ENCODE peak calls at places on chromosomes 16 and 17, in seven cellular contexts. One of them, this sample, is unnamed.

GRCh38 chr16:31131841-31132271 is 3.7 kb downstream of the PRSS8 start:
- DNase-seq in endothelial cell: no peak
- DNase-seq in fibroblast of gingiva: no peak
- DNase-seq in C1 segment of cervical spinal cord: no peak
- DNase-seq in activated naive CD8-positive, alpha-beta T cell treated with anti-CD3 and anti-CD28 coated beads, Interleukin-2, amount 50 U/mL, for 24 hours: no peak
- DNase-seq in activated naive CD4-positive, alpha-beta T cell treated with anti-CD3 and anti-CD28 coated beads, Interleukin-2, amount 50 U/mL, for 72 hours: no peak
- DNase-seq in mesothelial cell of epicardium: no peak
- DNase-seq in this sample: no peak

GRCh38 chr17:74756891-74757290 is 8.5 kb downstream of the NHERF1 start:
- DNase-seq in endothelial cell: no peak
- DNase-seq in fibroblast of gingiva: no peak
- DNase-seq in mesothelial cell of epicardium: no peak
- DNase-seq in C1 segment of cervical spinal cord: no peak
- DNase-seq in activated naive CD4-positive, alpha-beta T cell treated with anti-CD3 and anti-CD28 coated beads, Interleukin-2, amount 50 U/mL, for 72 hours: no peak
- DNase-seq in activated naive CD8-positive, alpha-beta T cell treated with anti-CD3 and anti-CD28 coated beads, Interleukin-2, amount 50 U/mL, for 24 hours: no peak
- DNase-seq in this sample: no peak

GRCh38 chr17:10120113-10120485 is 78.3 kb downstream of the GAS7 start:
- DNase-seq in fibroblast of gingiva: no peak
- DNase-seq in activated naive CD8-positive, alpha-beta T cell treated with anti-CD3 and anti-CD28 coated beads, Interleukin-2, amount 50 U/mL, for 24 hours: no peak
- DNase-seq in endothelial cell: no peak
- DNase-seq in activated naive CD4-positive, alpha-beta T cell treated with anti-CD3 and anti-CD28 coated beads, Interleukin-2, amount 50 U/mL, for 72 hours: no peak
- DNase-seq in C1 segment of cervical spinal cord: no peak
- DNase-seq in mesothelial cell of epicardium: no peak
- DNase-seq in this sample: no peak

GRCh38 chr17:61568219-61569072 is 22.6 kb downstream of the NACA2 start:
- DNase-seq in fibroblast of gingiva: no peak
- DNase-seq in mesothelial cell of epicardium: no peak
- DNase-seq in endothelial cell: no peak
- DNase-seq in activated naive CD8-positive, alpha-beta T cell treated with anti-CD3 and anti-CD28 coated beads, Interleukin-2, amount 50 U/mL, for 24 hours: no peak
- DNase-seq in C1 segment of cervical spinal cord: no peak
- DNase-seq in activated naive CD4-positive, alpha-beta T cell treated with anti-CD3 and anti-CD28 coated beads, Interleukin-2, amount 50 U/mL, for 72 hours: no peak
- DNase-seq in this sample: no peak

GRCh38 chr16:56911771-56912541 is 20.0 kb upstream of the HERPUD1 start:
- DNase-seq in endothelial cell: no peak
- DNase-seq in C1 segment of cervical spinal cord: peak
- DNase-seq in activated naive CD4-positive, alpha-beta T cell treated with anti-CD3 and anti-CD28 coated beads, Interleukin-2, amount 50 U/mL, for 72 hours: no peak
- DNase-seq in fibroblast of gingiva: no peak
- DNase-seq in activated naive CD8-positive, alpha-beta T cell treated with anti-CD3 and anti-CD28 coated beads, Interleukin-2, amount 50 U/mL, for 24 hours: no peak
- DNase-seq in mesothelial cell of epicardium: no peak
- DNase-seq in this sample: peak

GRCh38 chr16:1428511-1428910 is 2.4 kb upstream of the PERCC1 start:
- DNase-seq in endothelial cell: peak
- DNase-seq in mesothelial cell of epicardium: no peak
- DNase-seq in activated naive CD8-positive, alpha-beta T cell treated with anti-CD3 and anti-CD28 coated beads, Interleukin-2, amount 50 U/mL, for 24 hours: peak
- DNase-seq in activated naive CD4-positive, alpha-beta T cell treated with anti-CD3 and anti-CD28 coated beads, Interleukin-2, amount 50 U/mL, for 72 hours: peak
- DNase-seq in C1 segment of cervical spinal cord: no peak
- DNase-seq in fibroblast of gingiva: no peak
- DNase-seq in this sample: no peak

GRCh38 chr16:88901718-88902337 is 35.4 kb upstream of the PABPN1L start:
- DNase-seq in C1 segment of cervical spinal cord: no peak
- DNase-seq in endothelial cell: no peak
- DNase-seq in activated naive CD4-positive, alpha-beta T cell treated with anti-CD3 and anti-CD28 coated beads, Interleukin-2, amount 50 U/mL, for 72 hours: no peak
- DNase-seq in fibroblast of gingiva: no peak
- DNase-seq in activated naive CD8-positive, alpha-beta T cell treated with anti-CD3 and anti-CD28 coated beads, Interleukin-2, amount 50 U/mL, for 24 hours: no peak
- DNase-seq in mesothelial cell of epicardium: no peak
- DNase-seq in this sample: no peak

GRCh38 chr16:11794991-11795886 is 1.8 kb downstream of the ZC3H7A start:
- DNase-seq in endothelial cell: no peak
- DNase-seq in activated naive CD8-positive, alpha-beta T cell treated with anti-CD3 and anti-CD28 coated beads, Interleukin-2, amount 50 U/mL, for 24 hours: no peak
- DNase-seq in fibroblast of gingiva: peak
- DNase-seq in activated naive CD4-positive, alpha-beta T cell treated with anti-CD3 and anti-CD28 coated beads, Interleukin-2, amount 50 U/mL, for 72 hours: no peak
- DNase-seq in C1 segment of cervical spinal cord: no peak
- DNase-seq in mesothelial cell of epicardium: no peak
- DNase-seq in this sample: no peak

GRCh38 chr16:67720236-67720635 is 1.1 kb upstream of the GFOD2 start:
- DNase-seq in activated naive CD4-positive, alpha-beta T cell treated with anti-CD3 and anti-CD28 coated beads, Interleukin-2, amount 50 U/mL, for 72 hours: no peak
- DNase-seq in C1 segment of cervical spinal cord: no peak
- DNase-seq in mesothelial cell of epicardium: no peak
- DNase-seq in fibroblast of gingiva: no peak
- DNase-seq in endothelial cell: no peak
- DNase-seq in activated naive CD8-positive, alpha-beta T cell treated with anti-CD3 and anti-CD28 coated beads, Interleukin-2, amount 50 U/mL, for 24 hours: no peak
- DNase-seq in this sample: no peak

GRCh38 chr17:1446201-1446600 is 9.8 kb downstream of the CRK start:
- DNase-seq in endothelial cell: no peak
- DNase-seq in activated naive CD8-positive, alpha-beta T cell treated with anti-CD3 and anti-CD28 coated beads, Interleukin-2, amount 50 U/mL, for 24 hours: no peak
- DNase-seq in fibroblast of gingiva: no peak
- DNase-seq in C1 segment of cervical spinal cord: no peak
- DNase-seq in mesothelial cell of epicardium: no peak
- DNase-seq in activated naive CD4-positive, alpha-beta T cell treated with anti-CD3 and anti-CD28 coated beads, Interleukin-2, amount 50 U/mL, for 72 hours: no peak
- DNase-seq in this sample: no peak

GRCh38 chr17:48236681-48237134 is 129.1 kb downstream of the SNX11 start:
- DNase-seq in C1 segment of cervical spinal cord: no peak
- DNase-seq in activated naive CD4-positive, alpha-beta T cell treated with anti-CD3 and anti-CD28 coated beads, Interleukin-2, amount 50 U/mL, for 72 hours: no peak
- DNase-seq in fibroblast of gingiva: no peak
- DNase-seq in endothelial cell: no peak
- DNase-seq in activated naive CD8-positive, alpha-beta T cell treated with anti-CD3 and anti-CD28 coated beads, Interleukin-2, amount 50 U/mL, for 24 hours: no peak
- DNase-seq in mesothelial cell of epicardium: no peak
- DNase-seq in this sample: no peak

GRCh38 chr17:19719365-19720209 is 3.2 kb upstream of the SLC47A2 start:
- DNase-seq in activated naive CD8-positive, alpha-beta T cell treated with anti-CD3 and anti-CD28 coated beads, Interleukin-2, amount 50 U/mL, for 24 hours: no peak
- DNase-seq in C1 segment of cervical spinal cord: no peak
- DNase-seq in mesothelial cell of epicardium: no peak
- DNase-seq in fibroblast of gingiva: no peak
- DNase-seq in activated naive CD4-positive, alpha-beta T cell treated with anti-CD3 and anti-CD28 coated beads, Interleukin-2, amount 50 U/mL, for 72 hours: no peak
- DNase-seq in endothelial cell: no peak
- DNase-seq in this sample: no peak

GRCh38 chr17:1561420-1562177 is 993 bp downstream of the PITPNA start:
- DNase-seq in activated naive CD4-positive, alpha-beta T cell treated with anti-CD3 and anti-CD28 coated beads, Interleukin-2, amount 50 U/mL, for 72 hours: peak
- DNase-seq in activated naive CD8-positive, alpha-beta T cell treated with anti-CD3 and anti-CD28 coated beads, Interleukin-2, amount 50 U/mL, for 24 hours: peak
- DNase-seq in endothelial cell: peak
- DNase-seq in mesothelial cell of epicardium: peak
- DNase-seq in C1 segment of cervical spinal cord: no peak
- DNase-seq in fibroblast of gingiva: no peak
- DNase-seq in this sample: no peak

GRCh38 chr17:34135841-34136240 is 119.2 kb upstream of the CCL2 start:
- DNase-seq in mesothelial cell of epicardium: no peak
- DNase-seq in fibroblast of gingiva: no peak
- DNase-seq in activated naive CD4-positive, alpha-beta T cell treated with anti-CD3 and anti-CD28 coated beads, Interleukin-2, amount 50 U/mL, for 72 hours: no peak
- DNase-seq in activated naive CD8-positive, alpha-beta T cell treated with anti-CD3 and anti-CD28 coated beads, Interleukin-2, amount 50 U/mL, for 24 hours: no peak
- DNase-seq in C1 segment of cervical spinal cord: no peak
- DNase-seq in endothelial cell: no peak
- DNase-seq in this sample: no peak

GRCh38 chr17:260944-261343 is 79.5 kb upstream of the DOC2B start:
- DNase-seq in endothelial cell: no peak
- DNase-seq in C1 segment of cervical spinal cord: no peak
- DNase-seq in activated naive CD8-positive, alpha-beta T cell treated with anti-CD3 and anti-CD28 coated beads, Interleukin-2, amount 50 U/mL, for 24 hours: no peak
- DNase-seq in fibroblast of gingiva: no peak
- DNase-seq in activated naive CD4-positive, alpha-beta T cell treated with anti-CD3 and anti-CD28 coated beads, Interleukin-2, amount 50 U/mL, for 72 hours: no peak
- DNase-seq in mesothelial cell of epicardium: no peak
- DNase-seq in this sample: no peak

GRCh38 chr17:5203178-5203907 is 11.7 kb upstream of the ZNF594 start:
- DNase-seq in endothelial cell: no peak
- DNase-seq in mesothelial cell of epicardium: no peak
- DNase-seq in fibroblast of gingiva: no peak
- DNase-seq in activated naive CD8-positive, alpha-beta T cell treated with anti-CD3 and anti-CD28 coated beads, Interleukin-2, amount 50 U/mL, for 24 hours: no peak
- DNase-seq in activated naive CD4-positive, alpha-beta T cell treated with anti-CD3 and anti-CD28 coated beads, Interleukin-2, amount 50 U/mL, for 72 hours: no peak
- DNase-seq in C1 segment of cervical spinal cord: no peak
- DNase-seq in this sample: no peak

GRCh38 chr17:56976941-56977570 is 875 bp upstream of the SCPEP1 start:
- DNase-seq in activated naive CD8-positive, alpha-beta T cell treated with anti-CD3 and anti-CD28 coated beads, Interleukin-2, amount 50 U/mL, for 24 hours: no peak
- DNase-seq in mesothelial cell of epicardium: no peak
- DNase-seq in activated naive CD4-positive, alpha-beta T cell treated with anti-CD3 and anti-CD28 coated beads, Interleukin-2, amount 50 U/mL, for 72 hours: no peak
- DNase-seq in endothelial cell: no peak
- DNase-seq in fibroblast of gingiva: no peak
- DNase-seq in C1 segment of cervical spinal cord: no peak
- DNase-seq in this sample: no peak

GRCh38 chr17:57985675-57985974 is 2.4 kb downstream of the VEZF1 start:
- DNase-seq in endothelial cell: no peak
- DNase-seq in activated naive CD4-positive, alpha-beta T cell treated with anti-CD3 and anti-CD28 coated beads, Interleukin-2, amount 50 U/mL, for 72 hours: no peak
- DNase-seq in activated naive CD8-positive, alpha-beta T cell treated with anti-CD3 and anti-CD28 coated beads, Interleukin-2, amount 50 U/mL, for 24 hours: no peak
- DNase-seq in mesothelial cell of epicardium: no peak
- DNase-seq in fibroblast of gingiva: peak
- DNase-seq in C1 segment of cervical spinal cord: no peak
- DNase-seq in this sample: no peak

GRCh38 chr16:88534731-88535141 is 35.5 kb upstream of the ZC3H18 start:
- DNase-seq in mesothelial cell of epicardium: no peak
- DNase-seq in endothelial cell: no peak
- DNase-seq in C1 segment of cervical spinal cord: peak
- DNase-seq in activated naive CD8-positive, alpha-beta T cell treated with anti-CD3 and anti-CD28 coated beads, Interleukin-2, amount 50 U/mL, for 24 hours: peak
- DNase-seq in activated naive CD4-positive, alpha-beta T cell treated with anti-CD3 and anti-CD28 coated beads, Interleukin-2, amount 50 U/mL, for 72 hours: no peak
- DNase-seq in fibroblast of gingiva: peak
- DNase-seq in this sample: no peak

GRCh38 chr17:57379237-57380054 is 123.1 kb downstream of the MSI2 start:
- DNase-seq in activated naive CD8-positive, alpha-beta T cell treated with anti-CD3 and anti-CD28 coated beads, Interleukin-2, amount 50 U/mL, for 24 hours: no peak
- DNase-seq in activated naive CD4-positive, alpha-beta T cell treated with anti-CD3 and anti-CD28 coated beads, Interleukin-2, amount 50 U/mL, for 72 hours: no peak
- DNase-seq in endothelial cell: peak
- DNase-seq in C1 segment of cervical spinal cord: no peak
- DNase-seq in mesothelial cell of epicardium: no peak
- DNase-seq in fibroblast of gingiva: no peak
- DNase-seq in this sample: no peak

GRCh38 chr17:4559851-4560820 is at the start of gene GGT6:
- DNase-seq in fibroblast of gingiva: no peak
- DNase-seq in C1 segment of cervical spinal cord: no peak
- DNase-seq in mesothelial cell of epicardium: no peak
- DNase-seq in activated naive CD8-positive, alpha-beta T cell treated with anti-CD3 and anti-CD28 coated beads, Interleukin-2, amount 50 U/mL, for 24 hours: no peak
- DNase-seq in endothelial cell: no peak
- DNase-seq in activated naive CD4-positive, alpha-beta T cell treated with anti-CD3 and anti-CD28 coated beads, Interleukin-2, amount 50 U/mL, for 72 hours: no peak
- DNase-seq in this sample: no peak

GRCh38 chr16:84834403-84834772 is 14.6 kb downstream of the CRISPLD2 start:
- DNase-seq in fibroblast of gingiva: peak
- DNase-seq in activated naive CD8-positive, alpha-beta T cell treated with anti-CD3 and anti-CD28 coated beads, Interleukin-2, amount 50 U/mL, for 24 hours: no peak
- DNase-seq in activated naive CD4-positive, alpha-beta T cell treated with anti-CD3 and anti-CD28 coated beads, Interleukin-2, amount 50 U/mL, for 72 hours: no peak
- DNase-seq in endothelial cell: no peak
- DNase-seq in mesothelial cell of epicardium: no peak
- DNase-seq in C1 segment of cervical spinal cord: no peak
- DNase-seq in this sample: no peak

GRCh38 chr17:66949501-66949900 is 15.0 kb upstream of the CACNG4 start:
- DNase-seq in fibroblast of gingiva: no peak
- DNase-seq in C1 segment of cervical spinal cord: no peak
- DNase-seq in activated naive CD8-positive, alpha-beta T cell treated with anti-CD3 and anti-CD28 coated beads, Interleukin-2, amount 50 U/mL, for 24 hours: no peak
- DNase-seq in endothelial cell: no peak
- DNase-seq in activated naive CD4-positive, alpha-beta T cell treated with anti-CD3 and anti-CD28 coated beads, Interleukin-2, amount 50 U/mL, for 72 hours: no peak
- DNase-seq in mesothelial cell of epicardium: no peak
- DNase-seq in this sample: peak

GRCh38 chr17:49511810-49512209 is 16.7 kb downstream of the NGFR start:
- DNase-seq in fibroblast of gingiva: no peak
- DNase-seq in activated naive CD4-positive, alpha-beta T cell treated with anti-CD3 and anti-CD28 coated beads, Interleukin-2, amount 50 U/mL, for 72 hours: no peak
- DNase-seq in mesothelial cell of epicardium: no peak
- DNase-seq in endothelial cell: no peak
- DNase-seq in activated naive CD8-positive, alpha-beta T cell treated with anti-CD3 and anti-CD28 coated beads, Interleukin-2, amount 50 U/mL, for 24 hours: no peak
- DNase-seq in C1 segment of cervical spinal cord: no peak
- DNase-seq in this sample: no peak

GRCh38 chr17:64938290-64938689 is 19.0 kb upstream of the LRRC37A3 start:
- DNase-seq in activated naive CD4-positive, alpha-beta T cell treated with anti-CD3 and anti-CD28 coated beads, Interleukin-2, amount 50 U/mL, for 72 hours: no peak
- DNase-seq in endothelial cell: no peak
- DNase-seq in fibroblast of gingiva: no peak
- DNase-seq in activated naive CD8-positive, alpha-beta T cell treated with anti-CD3 and anti-CD28 coated beads, Interleukin-2, amount 50 U/mL, for 24 hours: no peak
- DNase-seq in mesothelial cell of epicardium: no peak
- DNase-seq in C1 segment of cervical spinal cord: no peak
- DNase-seq in this sample: no peak

GRCh38 chr16:81652798-81653505 is 126.1 kb upstream of the PLCG2 start:
- DNase-seq in activated naive CD4-positive, alpha-beta T cell treated with anti-CD3 and anti-CD28 coated beads, Interleukin-2, amount 50 U/mL, for 72 hours: no peak
- DNase-seq in C1 segment of cervical spinal cord: no peak
- DNase-seq in endothelial cell: no peak
- DNase-seq in activated naive CD8-positive, alpha-beta T cell treated with anti-CD3 and anti-CD28 coated beads, Interleukin-2, amount 50 U/mL, for 24 hours: no peak
- DNase-seq in fibroblast of gingiva: no peak
- DNase-seq in mesothelial cell of epicardium: no peak
- DNase-seq in this sample: no peak

GRCh38 chr16:19654147-19654546 is 63.9 kb downstream of the KNOP1 start:
- DNase-seq in activated naive CD8-positive, alpha-beta T cell treated with anti-CD3 and anti-CD28 coated beads, Interleukin-2, amount 50 U/mL, for 24 hours: no peak
- DNase-seq in endothelial cell: no peak
- DNase-seq in fibroblast of gingiva: no peak
- DNase-seq in mesothelial cell of epicardium: no peak
- DNase-seq in C1 segment of cervical spinal cord: no peak
- DNase-seq in activated naive CD4-positive, alpha-beta T cell treated with anti-CD3 and anti-CD28 coated beads, Interleukin-2, amount 50 U/mL, for 72 hours: no peak
- DNase-seq in this sample: no peak

GRCh38 chr17:21280081-21280518 is 4.4 kb upstream of the MAP2K3 start:
- DNase-seq in endothelial cell: peak
- DNase-seq in mesothelial cell of epicardium: peak
- DNase-seq in fibroblast of gingiva: peak
- DNase-seq in activated naive CD8-positive, alpha-beta T cell treated with anti-CD3 and anti-CD28 coated beads, Interleukin-2, amount 50 U/mL, for 24 hours: peak
- DNase-seq in C1 segment of cervical spinal cord: peak
- DNase-seq in activated naive CD4-positive, alpha-beta T cell treated with anti-CD3 and anti-CD28 coated beads, Interleukin-2, amount 50 U/mL, for 72 hours: peak
- DNase-seq in this sample: peak

This sample was measured in occipital lobe.